ENCODE peak calls at places on chromosomes 1 and 21, in four cellular contexts. One of them, this sample, is unnamed.

GRCh38 chr1:230176871-230177411 is 109.9 kb downstream of the GALNT2 start:
- DNase-seq in fibroblast of mammary gland: peak; percentile 73
- DNase-seq in WERI-Rb-1: peak; percentile 95
- DNase-seq in A673: peak; percentile 94
- DNase-seq in this sample: peak; percentile 44

GRCh38 chr1:150235436-150235851 is 468 bp downstream of the ANP32E start:
- DNase-seq in fibroblast of mammary gland: peak; percentile 20
- DNase-seq in WERI-Rb-1: peak; percentile 46
- DNase-seq in A673: peak; percentile 30
- DNase-seq in this sample: no peak

GRCh38 chr1:39478536-39478935 is 12.9 kb upstream of the BMP8A start:
- DNase-seq in fibroblast of mammary gland: no peak
- DNase-seq in WERI-Rb-1: no peak
- DNase-seq in A673: no peak
- DNase-seq in this sample: peak; percentile 80

GRCh38 chr1:26035959-26036755 is 9.8 kb downstream of the SLC30A2 start:
- DNase-seq in fibroblast of mammary gland: peak; percentile 49
- DNase-seq in WERI-Rb-1: peak; percentile 84
- DNase-seq in A673: peak; percentile 75
- DNase-seq in this sample: peak; percentile 54

GRCh38 chr1:94792473-94792875 is 27.7 kb upstream of the SLC44A3 start:
- DNase-seq in fibroblast of mammary gland: peak; percentile 87
- DNase-seq in WERI-Rb-1: no peak
- DNase-seq in A673: peak; percentile 19
- DNase-seq in this sample: peak; percentile 72

GRCh38 chr1:197921235-197922069 is 4.3 kb downstream of the LHX9 start:
- DNase-seq in fibroblast of mammary gland: no peak
- DNase-seq in WERI-Rb-1: no peak
- DNase-seq in A673: no peak
- DNase-seq in this sample: no peak

GRCh38 chr1:230215049-230215448 is 148.0 kb downstream of the GALNT2 start:
- DNase-seq in fibroblast of mammary gland: peak; percentile 83
- DNase-seq in WERI-Rb-1: peak; percentile 41
- DNase-seq in A673: peak; percentile 67
- DNase-seq in this sample: peak; percentile 43

GRCh38 chr21:43958364-43959158 is 53.5 kb upstream of the TRAPPC10 start:
- DNase-seq in fibroblast of mammary gland: no peak
- DNase-seq in WERI-Rb-1: no peak
- DNase-seq in A673: no peak
- DNase-seq in this sample: no peak

GRCh38 chr21:32539378-32539777 is 45.9 kb downstream of the TCP10L start:
- DNase-seq in fibroblast of mammary gland: no peak
- DNase-seq in WERI-Rb-1: no peak
- DNase-seq in A673: no peak
- DNase-seq in this sample: no peak

GRCh38 chr1:226248091-226248490 is 24.6 kb downstream of the MIXL1 start:
- DNase-seq in fibroblast of mammary gland: peak; percentile 29
- DNase-seq in WERI-Rb-1: no peak
- DNase-seq in A673: no peak
- DNase-seq in this sample: peak; percentile 53

GRCh38 chr1:167661527-167662436 is 31.8 kb downstream of the RCSD1 start:
- DNase-seq in fibroblast of mammary gland: peak; percentile 97
- DNase-seq in WERI-Rb-1: no peak
- DNase-seq in A673: peak; percentile 73
- DNase-seq in this sample: peak; percentile 94

GRCh38 chr1:40820911-40821693 is 37.5 kb downstream of the KCNQ4 start:
- DNase-seq in fibroblast of mammary gland: no peak
- DNase-seq in WERI-Rb-1: no peak
- DNase-seq in A673: no peak
- DNase-seq in this sample: no peak

GRCh38 chr1:164320780-164321683 is 238.0 kb upstream of the PBX1 start:
- DNase-seq in fibroblast of mammary gland: peak; percentile 36
- DNase-seq in WERI-Rb-1: peak; percentile 82
- DNase-seq in A673: peak; percentile 35
- DNase-seq in this sample: peak; percentile 13
- H3K4me3 ChIP-seq in fibroblast of mammary gland: peak overlapping the region; percentile 41
- H3K4me3 ChIP-seq in WERI-Rb-1: peak overlapping the region; percentile 81
- H3K4me3 ChIP-seq in A673: peak overlapping the region; percentile 50
- H3K4me3 ChIP-seq in this sample: peak overlapping the region; percentile 52

DNA sequence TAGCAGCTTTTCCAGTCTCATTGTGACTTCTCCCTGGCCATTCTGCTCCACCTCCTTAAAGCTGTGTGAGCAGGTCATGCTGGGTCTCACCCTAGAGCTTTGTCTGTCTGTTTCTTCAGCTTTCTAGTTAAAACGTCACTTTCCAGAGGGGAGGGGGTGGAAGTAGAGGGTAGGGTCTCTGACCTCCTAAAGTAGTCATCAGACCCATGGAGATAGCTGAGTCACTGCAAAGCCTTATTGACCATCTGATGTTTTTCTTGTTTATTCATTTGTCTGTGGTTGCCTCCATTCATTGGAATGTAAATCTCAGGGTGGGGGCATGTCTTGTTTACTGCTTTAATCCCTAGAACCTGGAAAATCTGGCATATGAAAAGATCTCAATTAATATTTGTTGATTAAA is 52.7 kb downstream of the ELF3 start:
- DNase-seq in fibroblast of mammary gland: peak; percentile 56
- DNase-seq in WERI-Rb-1: no peak
- DNase-seq in A673: no peak
- DNase-seq in this sample: no peak
- TF ChIP-seq CTCF in fibroblast of mammary gland: no peak
- TF ChIP-seq CTCF in WERI-Rb-1: no peak
- TF ChIP-seq CTCF in A673: no peak
- TF ChIP-seq CTCF in this sample: no peak

GRCh38 chr1:60971330-60971729 is 111.0 kb upstream of the NFIA start:
- DNase-seq in fibroblast of mammary gland: no peak
- DNase-seq in WERI-Rb-1: no peak
- DNase-seq in A673: no peak
- DNase-seq in this sample: no peak
- H3K4me3 ChIP-seq in fibroblast of mammary gland: no peak overlapping the region
- H3K4me3 ChIP-seq in WERI-Rb-1: no peak overlapping the region
- H3K4me3 ChIP-seq in A673: no peak overlapping the region
- H3K4me3 ChIP-seq in this sample: no peak overlapping the region

GRCh38 chr1:205438213-205439158 is 16.6 kb upstream of the LEMD1 start:
- DNase-seq in fibroblast of mammary gland: peak; percentile 68
- DNase-seq in WERI-Rb-1: peak; percentile 89
- DNase-seq in A673: peak; percentile 88
- DNase-seq in this sample: peak; percentile 61
- TF ChIP-seq CTCF in fibroblast of mammary gland: peak; percentile 60
- TF ChIP-seq CTCF in WERI-Rb-1: peak; percentile 89
- TF ChIP-seq CTCF in A673: peak; percentile 61
- TF ChIP-seq CTCF in this sample: peak; percentile 66

GRCh38 chr1:19427087-19427781 is 58.1 kb downstream of the CAPZB start:
- DNase-seq in fibroblast of mammary gland: peak; percentile 84
- DNase-seq in WERI-Rb-1: no peak
- DNase-seq in A673: no peak
- DNase-seq in this sample: peak; percentile 71
- H3K4me3 ChIP-seq in fibroblast of mammary gland: no peak overlapping the region
- H3K4me3 ChIP-seq in WERI-Rb-1: no peak overlapping the region
- H3K4me3 ChIP-seq in A673: no peak overlapping the region
- H3K4me3 ChIP-seq in this sample: no peak overlapping the region

GRCh38 chr1:15272782-15273127 is 25.7 kb downstream of the FHAD1 start:
- DNase-seq in fibroblast of mammary gland: no peak
- DNase-seq in WERI-Rb-1: no peak
- DNase-seq in A673: no peak
- DNase-seq in this sample: no peak
- TF ChIP-seq CTCF in fibroblast of mammary gland: no peak
- TF ChIP-seq CTCF in WERI-Rb-1: no peak
- TF ChIP-seq CTCF in A673: no peak
- TF ChIP-seq CTCF in this sample: no peak

GRCh38 chr1:9720785-9721605 is 69.5 kb downstream of the PIK3CD start:
- DNase-seq in fibroblast of mammary gland: no peak
- DNase-seq in WERI-Rb-1: no peak
- DNase-seq in A673: no peak
- DNase-seq in this sample: no peak

GRCh38 chr1:9723926-9724325 is 72.4 kb downstream of the PIK3CD start:
- DNase-seq in fibroblast of mammary gland: no peak
- DNase-seq in WERI-Rb-1: no peak
- DNase-seq in A673: no peak
- DNase-seq in this sample: no peak

GRCh38 chr1:9721606-9722377 is 70.3 kb downstream of the PIK3CD start:
- DNase-seq in fibroblast of mammary gland: no peak
- DNase-seq in WERI-Rb-1: peak; percentile 78
- DNase-seq in A673: peak; percentile 62
- DNase-seq in this sample: no peak

GRCh38 chr1:9723068-9723805 is 71.7 kb downstream of the PIK3CD start:
- DNase-seq in fibroblast of mammary gland: no peak
- DNase-seq in WERI-Rb-1: no peak
- DNase-seq in A673: no peak
- DNase-seq in this sample: no peak

GRCh38 chr1:9722378-9722749 is 70.8 kb downstream of the PIK3CD start:
- DNase-seq in fibroblast of mammary gland: no peak
- DNase-seq in WERI-Rb-1: no peak
- DNase-seq in A673: no peak
- DNase-seq in this sample: no peak
- H3K4me3 ChIP-seq in fibroblast of mammary gland: no peak overlapping the region
- H3K4me3 ChIP-seq in WERI-Rb-1: no peak overlapping the region
- H3K4me3 ChIP-seq in A673: no peak overlapping the region
- H3K4me3 ChIP-seq in this sample: no peak overlapping the region